ENCODE peak calls at places on chromosome 17, in eight cellular contexts. One of them, this sample, is unnamed.

GRCh38 chr17:2174048-2174447 is 119.1 kb downstream of the HIC1 start:
- DNase-seq in HFF-Myc: no peak
- DNase-seq in adrenal gland: no peak
- DNase-seq in left ventricle myocardium superior: no peak
- DNase-seq in iPS DF 19.7: no peak
- DNase-seq in RPMI7951: no peak
- DNase-seq in HTR-8/SVneo: no peak
- DNase-seq in fibroblast of villous mesenchyme: peak; percentile 71
- DNase-seq in this sample: peak; percentile 81

GRCh38 chr17:40343126-40344119 is 21.1 kb downstream of the GJD3 start:
- DNase-seq in RPMI7951: no peak
- DNase-seq in adrenal gland: no peak
- DNase-seq in fibroblast of villous mesenchyme: no peak
- DNase-seq in iPS DF 19.7: no peak
- DNase-seq in left ventricle myocardium superior: peak; percentile 65
- DNase-seq in HFF-Myc: no peak
- DNase-seq in HTR-8/SVneo: no peak
- DNase-seq in this sample: no peak

GRCh38 chr17:21218101-21218500 is 4.1 kb upstream of the TMEM11 start:
- DNase-seq in left ventricle myocardium superior: no peak
- DNase-seq in HTR-8/SVneo: peak; percentile 59
- DNase-seq in RPMI7951: no peak
- DNase-seq in adrenal gland: no peak
- DNase-seq in iPS DF 19.7: no peak
- DNase-seq in HFF-Myc: no peak
- DNase-seq in fibroblast of villous mesenchyme: no peak
- DNase-seq in this sample: peak; percentile 29

GRCh38 chr17:80946449-80946848 is 45.2 kb upstream of the CHMP6 start:
- DNase-seq in fibroblast of villous mesenchyme: no peak
- DNase-seq in RPMI7951: no peak
- DNase-seq in adrenal gland: no peak
- DNase-seq in iPS DF 19.7: no peak
- DNase-seq in left ventricle myocardium superior: no peak
- DNase-seq in HFF-Myc: no peak
- DNase-seq in HTR-8/SVneo: no peak
- DNase-seq in this sample: no peak

GRCh38 chr17:6070280-6070894 is at the start of gene WSCD1:
- DNase-seq in left ventricle myocardium superior: peak; percentile 62
- DNase-seq in iPS DF 19.7: no peak
- DNase-seq in fibroblast of villous mesenchyme: no peak
- DNase-seq in RPMI7951: no peak
- DNase-seq in HFF-Myc: no peak
- DNase-seq in adrenal gland: peak; percentile 33
- DNase-seq in HTR-8/SVneo: no peak
- DNase-seq in this sample: no peak

GRCh38 chr17:7560172-7561027 is 1.3 kb upstream of the SENP3 start:
- DNase-seq in HFF-Myc: no peak
- DNase-seq in left ventricle myocardium superior: peak; percentile 74
- DNase-seq in RPMI7951: no peak
- DNase-seq in fibroblast of villous mesenchyme: peak; percentile 45
- DNase-seq in adrenal gland: peak; percentile 73
- DNase-seq in iPS DF 19.7: peak; percentile 65
- DNase-seq in HTR-8/SVneo: no peak
- DNase-seq in this sample: peak; percentile 81

GRCh38 chr17:7858487-7858832 is 657 bp downstream of the CYB5D1 start:
- DNase-seq in iPS DF 19.7: no peak
- DNase-seq in adrenal gland: peak; percentile 73
- DNase-seq in left ventricle myocardium superior: peak; percentile 61
- DNase-seq in HTR-8/SVneo: no peak
- DNase-seq in HFF-Myc: no peak
- DNase-seq in fibroblast of villous mesenchyme: peak; percentile 42
- DNase-seq in RPMI7951: peak; percentile 58
- DNase-seq in this sample: peak; percentile 50

GRCh38 chr17:30151471-30151870 is 34.9 kb downstream of the NSRP1 start:
- DNase-seq in HFF-Myc: no peak
- DNase-seq in fibroblast of villous mesenchyme: no peak
- DNase-seq in left ventricle myocardium superior: no peak
- DNase-seq in adrenal gland: no peak
- DNase-seq in HTR-8/SVneo: no peak
- DNase-seq in RPMI7951: no peak
- DNase-seq in iPS DF 19.7: no peak
- DNase-seq in this sample: no peak

GRCh38 chr17:16352838-16353701 is at the start of gene CENPV:
- DNase-seq in left ventricle myocardium superior: peak; percentile 70
- DNase-seq in iPS DF 19.7: no peak
- DNase-seq in HFF-Myc: no peak
- DNase-seq in HTR-8/SVneo: peak; percentile 77
- DNase-seq in adrenal gland: peak; percentile 47
- DNase-seq in RPMI7951: peak; percentile 18
- DNase-seq in fibroblast of villous mesenchyme: peak; percentile 40
- DNase-seq in this sample: peak; percentile 28

GRCh38 chr17:14143678-14144077 is 74.4 kb downstream of the COX10 start:
- DNase-seq in left ventricle myocardium superior: no peak
- DNase-seq in adrenal gland: no peak
- DNase-seq in fibroblast of villous mesenchyme: no peak
- DNase-seq in iPS DF 19.7: no peak
- DNase-seq in HFF-Myc: peak; percentile 22
- DNase-seq in RPMI7951: no peak
- DNase-seq in HTR-8/SVneo: no peak
- DNase-seq in this sample: peak; percentile 14

GRCh38 chr17:43308999-43309398 is 75.2 kb upstream of the RNU2-1 start:
- DNase-seq in iPS DF 19.7: no peak
- DNase-seq in HTR-8/SVneo: no peak
- DNase-seq in fibroblast of villous mesenchyme: no peak
- DNase-seq in HFF-Myc: no peak
- DNase-seq in adrenal gland: peak; percentile 13
- DNase-seq in RPMI7951: no peak
- DNase-seq in left ventricle myocardium superior: no peak
- DNase-seq in this sample: no peak

GRCh38 chr17:75338335-75338734 is 49.1 kb upstream of the SLC25A19 start:
- DNase-seq in HFF-Myc: no peak
- DNase-seq in fibroblast of villous mesenchyme: peak; percentile 83
- DNase-seq in left ventricle myocardium superior: no peak
- DNase-seq in iPS DF 19.7: no peak
- DNase-seq in adrenal gland: no peak
- DNase-seq in RPMI7951: peak; percentile 74
- DNase-seq in HTR-8/SVneo: no peak
- DNase-seq in this sample: no peak